ENCODE peak calls at places on chromosomes 1 and 21, in five cellular contexts. S is GM23248, V is adipocyte, N is heart left ventricle, G is ovary. Z is an unnamed sample. For H3K4me1, the result is how much of the 10 kb centered on the place peaks cover.

GRCh38 chr1:21099034-21099868 is 77.4 kb downstream of the EIF4G3 start:
- DNase-seq in S (peak), V (peak), N (no peak), G (no peak), Z (no peak)

GRCh38 chr21:36709868-36710728 is 11.2 kb downstream of the SIM2 start:
- DNase-seq in S (no peak), V (no peak), N (no peak), G (no peak), Z (no peak)

GRCh38 chr1:114435088-114435715 is 75.8 kb downstream of the TRIM33 start:
- DNase-seq in S (no peak), V (peak), N (no peak), G (no peak), Z (no peak)

GRCh38 chr1:223707270-223708000 is 4.9 kb upstream of the CAPN2 start:
- DNase-seq in S (peak), V (peak), N (peak), G (peak), Z (peak)

GRCh38 chr1:56578963-56579875 is at the start of gene PLPP3:
- DNase-seq in S (peak), V (peak), N (peak), G (peak), Z (no peak)

GRCh38 chr1:16618719-16619118 is 5.4 kb upstream of the NBPF1 start:
- DNase-seq in S (no peak), V (no peak), N (peak), G (peak), Z (no peak)

GRCh38 chr1:84253041-84253440 is 48.5 kb upstream of the SAMD13 start:
- DNase-seq in S (peak), V (peak), N (no peak), G (no peak), Z (no peak)

GRCh38 chr1:21573971-21574458 is 64.8 kb downstream of the ALPL start:
- DNase-seq in S (peak), V (peak), N (peak), G (peak), Z (no peak)

GRCh38 chr1:17405898-17406759 is 33.3 kb downstream of the RCC2 start:
- DNase-seq in S (peak), V (peak), N (peak), G (peak), Z (no peak)

GRCh38 chr1:39150779-39151178 is 53.7 kb upstream of the MACF1 start:
- DNase-seq in S (no peak), V (no peak), N (no peak), G (no peak), Z (no peak)

GRCh38 chr1:17233675-17234074 is 15.2 kb upstream of the PADI3 start:
- DNase-seq in S (peak), V (peak), N (peak), G (peak), Z (peak)

GRCh38 chr1:92881391-92881790 is 49.6 kb downstream of the RPL5 start:
- DNase-seq in S (no peak), V (no peak), N (no peak), G (no peak), Z (no peak)

GRCh38 chr1:210321552-210321951 is 7.2 kb upstream of the HHAT start:
- DNase-seq in S (no peak), V (peak), N (no peak), G (no peak), Z (peak)

GRCh38 chr1:223674119-223674890 is 8.8 kb upstream of the CAPN8 start:
- DNase-seq in S (no peak), V (no peak), N (no peak), G (no peak), Z (no peak)

GRCh38 chr21:39727401-39728120 is 17.4 kb upstream of the IGSF5 start:
- DNase-seq in S (no peak), V (no peak), N (no peak), G (no peak), Z (no peak)

GRCh38 chr21:14977814-14978213 is 87.0 kb downstream of the NRIP1 start:
- DNase-seq in S (no peak), V (no peak), N (no peak), G (no peak), Z (no peak)

GRCh38 chr1:104932949-104933679 is 1183.4 kb downstream of the AMY1C start:
- DNase-seq in S (no peak), V (no peak), N (no peak), G (no peak), Z (no peak)

GRCh38 chr1:27163093-27163492 is 8.2 kb upstream of the SLC9A1 start:
- DNase-seq in S (no peak), V (no peak), N (no peak), G (no peak), Z (no peak)

GRCh38 chr21:45153358-45154318 is 79.3 kb downstream of the ADARB1 start:
- DNase-seq in S (peak), V (peak), N (no peak), G (no peak), Z (no peak)

GRCh38 chr1:22428672-22429071 is 23.0 kb upstream of the ZBTB40 start:
- DNase-seq in S (peak), V (peak), N (no peak), G (no peak), Z (no peak)

GRCh38 chr1:116997011-116997410 is 4.5 kb upstream of the CD101 start:
- DNase-seq in S (peak), V (peak), N (no peak), G (no peak), Z (no peak)

GRCh38 chr1:237717121-237717520 is 173.6 kb downstream of the ZP4 start:
- DNase-seq in S (no peak), V (no peak), N (no peak), G (no peak), Z (no peak)

GRCh38 chr21:36609654-36610053 is 89.3 kb upstream of the SIM2 start:
- DNase-seq in S (no peak), V (no peak), N (no peak), G (no peak), Z (no peak)

GRCh38 chr1:91866425-91866824 is 19.5 kb downstream of the TGFBR3 start:
- DNase-seq in S (no peak), V (no peak), N (no peak), G (no peak), Z (no peak)

GRCh38 chr1:101291562-101292035 is 54.8 kb downstream of the S1PR1 start:
- DNase-seq in S (peak), V (peak), N (no peak), G (no peak), Z (no peak)

GRCh38 chr1:24438423-24438901 is 22.9 kb downstream of the NIPAL3 start:
- DNase-seq in S (peak), V (peak), N (peak), G (no peak), Z (no peak)

GRCh38 chr1:183239793-183240625 is 53.9 kb downstream of the LAMC2 start:
- DNase-seq in S (peak), V (no peak), N (peak), G (no peak), Z (no peak)

GRCh38 chr1:85280636-85281035 is 4.2 kb upstream of the BCL10 start:
- DNase-seq in S (no peak), V (no peak), N (no peak), G (no peak), Z (no peak)

GRCh38 chr1:94680008-94680377 is 138.4 kb upstream of the F3 start:
- DNase-seq in S (no peak), V (no peak), N (no peak), G (no peak), Z (no peak)

GRCh38 chr21:41207401-41208388 is 39.7 kb downstream of the BACE2 start:
- DNase-seq in S (peak), V (peak), N (peak), G (no peak), Z (no peak)

GRCh38 chr1:241640867-241641542 is 836 bp upstream of the CHML start:
- DNase-seq in S (no peak), V (no peak), N (no peak), G (no peak), Z (no peak)

GRCh38 chr1:111199881-111200801 is at the start of gene DENND2D:
- DNase-seq in S (no peak), V (no peak), N (peak), G (no peak), Z (no peak)

GRCh38 chr1:168879906-168880734 is 151.1 kb upstream of the DPT start:
- DNase-seq in S (peak), V (peak), N (peak), G (peak), Z (no peak)

GRCh38 chr21:14878971-14879370 is 185.8 kb downstream of the NRIP1 start:
- DNase-seq in S (no peak), V (no peak), N (no peak), G (no peak), Z (no peak)

GRCh38 chr1:2025491-2025981 is 6.4 kb downstream of the GABRD start:
- DNase-seq in S (no peak), V (no peak), N (peak), G (peak), Z (no peak)

GRCh38 chr1:41239988-41240610 is 2.0 kb downstream of the SCMH1 start:
- DNase-seq in S (peak), V (peak), N (no peak), G (no peak), Z (no peak)

GRCh38 chr1:61334718-61335589 is 252.6 kb downstream of the NFIA start:
- DNase-seq in S (no peak), V (no peak), N (peak), G (peak), Z (no peak)

GRCh38 chr21:45530423-45531113 is 11.7 kb downstream of the SLC19A1 start:
- DNase-seq in S (no peak), V (no peak), N (peak), G (peak), Z (no peak)

GRCh38 chr1:29236993-29237905 is 927 bp downstream of the PTPRU start:
- DNase-seq in S (peak), V (peak), N (peak), G (peak), Z (no peak)

GRCh38 chr1:179296831-179297377 is 3.3 kb downstream of the SOAT1 start:
- DNase-seq in S (no peak), V (no peak), N (no peak), G (no peak), Z (no peak)
- H3K4me1 ChIP-seq in S (under half), V (under half), N (under half), G (under half), Z (under half)

GRCh38 chr1:205258313-205259176 is 30.8 kb downstream of the TMCC2 start:
- DNase-seq in S (peak), V (peak), N (no peak), G (no peak), Z (no peak)
- H3K4me1 ChIP-seq in S (under half), V (under half), N (half or more), G (under half), Z (under half)

GRCh38 chr1:172971241-172971640 is 79.5 kb downstream of the TNFSF18 start:
- DNase-seq in S (no peak), V (no peak), N (no peak), G (no peak), Z (peak)
- H3K4me1 ChIP-seq in S (under half), V (under half), N (under half), G (under half), Z (half or more)

GRCh38 chr1:155171836-155172731 is 1.0 kb downstream of the KRTCAP2 start:
- DNase-seq in S (peak), V (no peak), N (no peak), G (no peak), Z (no peak)
- H3K4me1 ChIP-seq in S (under half), V (under half), N (under half), G (under half), Z (under half)

GRCh38 chr1:7366286-7366954 is 404.7 kb upstream of the VAMP3 start:
- DNase-seq in S (no peak), V (no peak), N (peak), G (no peak), Z (no peak)

GRCh38 chr1:7363481-7363880 is 407.6 kb upstream of the VAMP3 start:
- DNase-seq in S (no peak), V (no peak), N (peak), G (no peak), Z (no peak)

GRCh38 chr1:7366955-7367665 is 404.0 kb upstream of the VAMP3 start:
- DNase-seq in S (no peak), V (no peak), N (peak), G (no peak), Z (no peak)

GRCh38 chr1:7362947-7363346 is 408.1 kb upstream of the VAMP3 start:
- DNase-seq in S (no peak), V (no peak), N (no peak), G (no peak), Z (no peak)

DNA sequence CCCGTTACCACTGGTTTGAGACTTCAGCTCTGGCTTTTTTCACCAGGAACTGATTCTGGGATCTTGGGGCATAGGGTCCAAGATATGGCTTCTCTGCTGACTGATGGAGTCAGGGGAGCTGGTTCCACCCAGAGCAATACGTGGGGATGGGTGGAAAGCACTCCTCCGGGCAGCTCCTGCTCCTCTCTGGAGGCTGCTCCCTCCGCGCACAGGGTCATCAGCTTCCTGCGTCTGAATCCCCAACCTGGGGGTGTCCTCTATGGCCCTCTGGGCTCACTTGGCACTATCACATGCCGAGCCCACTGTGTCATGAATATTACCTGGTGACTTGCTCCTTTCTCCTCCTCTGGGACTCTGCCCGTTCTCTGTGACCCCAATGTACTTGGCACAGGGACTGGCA is 405.4 kb upstream of the VAMP3 start:
- DNase-seq in S (no peak), V (no peak), N (no peak), G (no peak), Z (no peak)
- H3K4me1 ChIP-seq in S (under half), V (under half), N (under half), G (under half), Z (under half)

GRCh38 chr1:180815188-180815587 is 97.5 kb upstream of the KIAA1614 start:
- DNase-seq in S (no peak), V (no peak), N (no peak), G (no peak), Z (no peak)
- H3K4me1 ChIP-seq in S (under half), V (under half), N (under half), G (under half), Z (under half)

DNA sequence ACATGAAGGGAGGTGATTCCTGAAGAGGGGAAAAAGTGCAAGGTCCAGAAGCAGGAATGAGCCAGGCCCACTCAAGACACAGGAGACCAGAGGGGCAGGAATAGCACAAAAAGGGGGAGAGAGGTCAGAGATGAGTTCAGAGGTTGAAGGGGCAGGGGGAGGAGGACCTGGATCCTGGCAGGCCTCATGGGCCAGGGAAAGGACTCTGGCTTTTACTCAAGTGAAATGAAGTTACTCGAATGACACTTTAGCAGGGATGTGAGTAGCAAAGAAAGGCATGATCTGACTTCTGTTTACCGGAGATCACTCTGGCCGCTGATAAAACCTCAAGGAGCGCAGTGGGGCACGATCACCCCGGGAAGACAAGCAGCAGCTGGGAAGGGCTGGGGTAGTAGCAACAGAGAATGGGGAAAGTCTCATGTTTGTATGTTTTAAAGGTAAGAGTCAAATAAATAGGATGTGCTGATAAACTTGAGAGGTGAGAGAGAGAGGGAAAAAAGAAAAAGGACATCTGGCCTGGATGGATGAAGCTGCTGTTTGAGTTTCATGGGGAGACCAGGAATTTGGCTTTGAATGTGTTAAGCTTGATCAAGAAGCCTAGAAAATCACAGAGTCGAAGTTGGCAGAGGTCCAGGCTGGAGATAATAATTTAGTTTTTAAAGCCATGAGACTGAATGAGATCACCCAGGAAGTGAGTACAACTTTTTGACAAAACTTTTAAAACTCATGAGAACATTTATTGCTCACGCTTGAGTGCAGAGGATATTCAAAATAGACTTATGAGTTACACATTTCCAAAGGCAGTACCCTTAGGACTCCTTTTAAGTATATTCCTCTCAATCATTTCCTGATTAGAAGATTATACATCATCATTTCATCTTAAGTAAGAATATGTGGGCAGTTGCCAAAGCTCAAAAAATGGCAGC is 156.0 kb downstream of the RERE start:
- DNase-seq in S (peak), V (peak), N (peak), G (peak), Z (peak)
- H3K4me1 ChIP-seq in S (half or more), V (under half), N (half or more), G (under half), Z (under half)